ENCODE peak calls at places on chromosomes 2 and 18, in four cellular contexts. G, A, Z and K are unnamed samples.

GRCh38 chr2:30514134-30514860 is 67.3 kb downstream of the LCLAT1 start:
- DNase-seq in G (no peak), A (no peak), Z (no peak), K (peak)

GRCh38 chr2:74267068-74267467 is 68.7 kb downstream of the MTHFD2 start:
- DNase-seq in G (peak), A (peak), Z (no peak), K (peak)

GRCh38 chr18:360676-361075 is 92.8 kb upstream of the THOC1 start:
- DNase-seq in G (no peak), A (no peak), Z (no peak), K (no peak)

GRCh38 chr2:50746526-50746925 is 285.4 kb downstream of the NRXN1 start:
- DNase-seq in G (no peak), A (peak), Z (no peak), K (peak)

GRCh38 chr2:144529841-144530240 is 9.9 kb upstream of the ZEB2 start:
- DNase-seq in G (no peak), A (no peak), Z (no peak), K (no peak)

GRCh38 chr2:195647302-195647701 is 9.7 kb upstream of the SLC39A10 start:
- DNase-seq in G (no peak), A (no peak), Z (no peak), K (no peak)

GRCh38 chr2:20425371-20425881 is 21.4 kb upstream of the RHOB start:
- DNase-seq in G (no peak), A (no peak), Z (no peak), K (no peak)

GRCh38 chr2:11558206-11558886 is 24.5 kb downstream of the GREB1 start:
- DNase-seq in G (no peak), A (no peak), Z (no peak), K (no peak)

GRCh38 chr2:238974510-238975166 is 126.8 kb downstream of the TWIST2 start:
- DNase-seq in G (no peak), A (no peak), Z (peak), K (peak)

GRCh38 chr2:217799553-217800432 is 203.0 kb downstream of the TNS1 start:
- DNase-seq in G (no peak), A (no peak), Z (no peak), K (no peak)

GRCh38 chr2:25982273-25982967 is at the start of gene KIF3C:
- DNase-seq in G (peak), A (peak), Z (no peak), K (no peak)

GRCh38 chr2:154402138-154402714 is 296.3 kb upstream of the KCNJ3 start:
- DNase-seq in G (no peak), A (no peak), Z (no peak), K (peak)

GRCh38 chr18:70494524-70494923 is 205.7 kb downstream of the SOCS6 start:
- DNase-seq in G (no peak), A (no peak), Z (no peak), K (no peak)

GRCh38 chr2:94956797-94957391 is 68.6 kb upstream of the MAL start:
- DNase-seq in G (no peak), A (no peak), Z (no peak), K (no peak)

GRCh38 chr18:9096698-9097097 is 5.8 kb upstream of the NDUFV2 start:
- DNase-seq in G (no peak), A (no peak), Z (no peak), K (no peak)

GRCh38 chr2:78896536-78896935 is 129.0 kb upstream of the REG3G start:
- DNase-seq in G (no peak), A (no peak), Z (no peak), K (no peak)